ENCODE peak calls at places on chromosomes 1 and 21, in ten cellular contexts. F is breast epithelium, W is upper lobe of right lung, P is cardiac muscle cell, D is suprapubic skin, H is esophagus squamous epithelium, S is osteoblast, R is endodermal cell, L is caudate nucleus, U is A673. C is an unnamed sample.

GRCh38 chr1:3002349-3003038 is 18.8 kb upstream of the ACTRT2 start:
- DNase-seq in F (peak), W (no peak), P (no peak), D (peak), H (no peak), S (peak), R (no peak), L (no peak), U (no peak), C (no peak)

GRCh38 chr1:169527461-169528213 is 41.9 kb upstream of the SLC19A2 start:
- DNase-seq in F (no peak), W (no peak), P (no peak), D (no peak), H (no peak), S (no peak), R (peak), L (no peak), U (no peak), C (no peak)

GRCh38 chr1:109794319-109795132 is 30.8 kb upstream of the EPS8L3 start:
- DNase-seq in F (peak), W (no peak), P (no peak), D (peak), H (no peak), S (peak), R (peak), L (no peak), U (no peak), C (no peak)

GRCh38 chr1:162536511-162536910 is 25.0 kb upstream of the UAP1 start:
- DNase-seq in F (no peak), W (no peak), P (no peak), D (no peak), H (no peak), S (peak), R (no peak), L (no peak), U (no peak), C (no peak)

GRCh38 chr1:211335507-211336157 is 9.0 kb downstream of the TRAF5 start:
- DNase-seq in F (no peak), W (no peak), P (no peak), D (no peak), H (no peak), S (no peak), R (no peak), L (no peak), U (no peak), C (no peak)

GRCh38 chr21:42699196-42699595 is 45.8 kb downstream of the PDE9A start:
- DNase-seq in F (no peak), W (peak), P (no peak), D (no peak), H (no peak), S (no peak), R (no peak), L (no peak), U (no peak), C (no peak)

GRCh38 chr1:27144920-27145661 is 9.8 kb downstream of the SLC9A1 start:
- DNase-seq in F (no peak), W (no peak), P (no peak), D (no peak), H (no peak), S (peak), R (peak), L (no peak), U (no peak), C (no peak)

GRCh38 chr1:25774921-25775774 is 24.8 kb upstream of the SELENON start:
- DNase-seq in F (no peak), W (no peak), P (peak), D (no peak), H (no peak), S (peak), R (no peak), L (no peak), U (no peak), C (no peak)

GRCh38 chr1:240094043-240094722 is 2.5 kb downstream of the FMN2 start:
- DNase-seq in F (no peak), W (no peak), P (peak), D (no peak), H (no peak), S (peak), R (no peak), L (no peak), U (no peak), C (no peak)

GRCh38 chr21:45994086-45994661 is 12.6 kb downstream of the COL6A1 start:
- DNase-seq in F (peak), W (peak), P (no peak), D (peak), H (no peak), S (peak), R (no peak), L (no peak), U (no peak), C (no peak)

GRCh38 chr21:29208666-29209059 is 78.2 kb downstream of the MAP3K7CL start:
- DNase-seq in F (no peak), W (no peak), P (no peak), D (no peak), H (no peak), S (peak), R (no peak), L (no peak), U (peak), C (no peak)

GRCh38 chr1:100458925-100459814 is 78.8 kb upstream of the GPR88 start:
- DNase-seq in F (peak), W (peak), P (peak), D (peak), H (peak), S (peak), R (peak), L (no peak), U (peak), C (peak)

GRCh38 chr1:61131716-61132115 is 49.4 kb downstream of the NFIA start:
- DNase-seq in F (no peak), W (no peak), P (no peak), D (no peak), H (no peak), S (no peak), R (no peak), L (no peak), U (peak), C (no peak)

GRCh38 chr21:31686272-31686913 is 26.9 kb downstream of the SOD1 start:
- DNase-seq in F (no peak), W (no peak), P (no peak), D (no peak), H (no peak), S (no peak), R (no peak), L (no peak), U (peak), C (no peak)

GRCh38 chr1:23726669-23727068 is 16.6 kb upstream of the ELOA start:
- DNase-seq in F (no peak), W (no peak), P (no peak), D (no peak), H (no peak), S (no peak), R (no peak), L (no peak), U (no peak), C (no peak)

GRCh38 chr1:239987103-239987745 is 104.5 kb upstream of the FMN2 start:
- DNase-seq in F (no peak), W (no peak), P (peak), D (no peak), H (no peak), S (no peak), R (peak), L (no peak), U (peak), C (no peak)

GRCh38 chr1:49048188-49048587 is 271.5 kb upstream of the BEND5 start:
- DNase-seq in F (no peak), W (no peak), P (no peak), D (no peak), H (no peak), S (no peak), R (no peak), L (no peak), U (peak), C (no peak)

GRCh38 chr1:6006882-6007281 is 14.7 kb upstream of the NPHP4 start:
- DNase-seq in F (no peak), W (peak), P (peak), D (peak), H (no peak), S (peak), R (no peak), L (no peak), U (no peak), C (no peak)

GRCh38 chr1:21289700-21290545 is at the start of gene ECE1:
- DNase-seq in F (no peak), W (peak), P (peak), D (no peak), H (no peak), S (peak), R (peak), L (no peak), U (peak), C (no peak)

GRCh38 chr1:92483442-92484170 is 3.1 kb downstream of the GFI1 start:
- DNase-seq in F (no peak), W (peak), P (peak), D (no peak), H (no peak), S (peak), R (peak), L (no peak), U (peak), C (no peak)

GRCh38 chr1:75134939-75135828 is 996 bp downstream of the LHX8 start:
- DNase-seq in F (no peak), W (no peak), P (peak), D (no peak), H (no peak), S (peak), R (peak), L (no peak), U (peak), C (no peak)

GRCh38 chr1:23727362-23727811 is 15.9 kb upstream of the ELOA start:
- DNase-seq in F (no peak), W (peak), P (no peak), D (peak), H (no peak), S (peak), R (no peak), L (no peak), U (no peak), C (no peak)

GRCh38 chr1:241423541-241424479 is 66.8 kb upstream of the RGS7 start:
- DNase-seq in F (no peak), W (peak), P (peak), D (no peak), H (no peak), S (peak), R (peak), L (no peak), U (peak), C (peak)

GRCh38 chr1:40652979-40653378 is 12.5 kb downstream of the RIMS3 start:
- DNase-seq in F (no peak), W (no peak), P (no peak), D (no peak), H (no peak), S (peak), R (no peak), L (no peak), U (no peak), C (no peak)

GRCh38 chr1:54788462-54788861 is 12.7 kb downstream of the TTC22 start:
- DNase-seq in F (no peak), W (no peak), P (no peak), D (no peak), H (no peak), S (peak), R (no peak), L (no peak), U (no peak), C (no peak)

GRCh38 chr1:5651964-5652751 is 340.1 kb downstream of the NPHP4 start:
- DNase-seq in F (peak), W (no peak), P (no peak), D (no peak), H (no peak), S (no peak), R (peak), L (no peak), U (no peak), C (no peak)

GRCh38 chr1:196400478-196401453 is 207.5 kb downstream of the KCNT2 start:
- DNase-seq in F (peak), W (no peak), P (no peak), D (peak), H (no peak), S (peak), R (no peak), L (no peak), U (no peak), C (no peak)

GRCh38 chr1:221212926-221213325 is 333.7 kb downstream of the HLX start:
- DNase-seq in F (no peak), W (no peak), P (no peak), D (no peak), H (no peak), S (no peak), R (no peak), L (no peak), U (no peak), C (no peak)

GRCh38 chr1:171984850-171985485 is 143.7 kb downstream of the DNM3 start:
- DNase-seq in F (no peak), W (no peak), P (peak), D (no peak), H (no peak), S (no peak), R (no peak), L (no peak), U (peak), C (no peak)

GRCh38 chr1:215192306-215192705 is 109.8 kb downstream of the KCNK2 start:
- DNase-seq in F (no peak), W (no peak), P (no peak), D (no peak), H (no peak), S (peak), R (no peak), L (no peak), U (peak), C (no peak)

DNA sequence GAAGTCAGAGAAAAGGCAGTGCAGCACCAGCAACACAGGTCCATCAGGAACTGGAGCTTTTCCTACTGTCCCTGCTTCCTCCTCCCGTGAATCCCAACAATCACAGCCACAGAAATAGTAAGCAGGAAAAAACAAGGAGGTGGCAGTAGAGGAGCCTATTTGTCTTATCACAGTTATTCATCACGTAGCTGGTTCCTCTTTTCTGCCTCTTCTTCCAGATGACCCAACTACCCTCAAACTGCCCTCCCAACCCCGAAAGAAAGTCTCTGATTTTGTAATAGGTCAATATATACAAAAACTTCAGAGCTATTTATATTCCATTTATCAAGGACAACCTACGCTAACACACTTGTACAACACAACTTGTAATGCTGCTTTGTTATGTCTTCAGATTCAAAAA is 21.4 kb downstream of the GNB1 start:
- DNase-seq in F (no peak), W (peak), P (no peak), D (no peak), H (no peak), S (no peak), R (no peak), L (no peak), U (no peak), C (no peak)
- H3K27ac ChIP-seq in F (peak), W (no peak), P (no peak), D (no peak), H (no peak), S (no peak), R (no peak), L (no peak), U (no peak), C (no peak)

DNA sequence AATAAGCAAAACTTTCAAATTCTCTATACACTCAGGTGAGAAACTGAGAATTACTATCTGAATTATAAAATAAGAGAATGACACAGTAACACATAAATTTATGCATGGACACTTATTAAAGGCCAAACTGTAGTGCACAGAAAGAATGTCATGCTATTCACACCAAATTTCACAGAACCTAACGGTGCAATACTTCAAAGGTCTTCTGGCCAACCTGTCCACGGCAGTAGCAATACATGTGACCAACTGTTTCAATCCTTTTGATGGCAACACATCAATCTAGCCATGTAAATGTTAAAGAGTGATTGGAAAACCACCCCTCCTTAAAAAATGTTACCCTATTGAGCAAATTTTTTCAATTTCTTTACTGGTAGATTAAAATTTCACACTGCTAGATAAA is 10.4 kb downstream of the GATAD2B start:
- DNase-seq in F (no peak), W (no peak), P (no peak), D (no peak), H (no peak), S (no peak), R (no peak), L (no peak), U (no peak), C (no peak)
- H3K27ac ChIP-seq in F (no peak), W (no peak), P (no peak), D (no peak), H (no peak), S (no peak), R (no peak), L (no peak), U (no peak), C (no peak)

GRCh38 chr1:12549106-12549459 is 68.9 kb downstream of the DHRS3 start:
- DNase-seq in F (peak), W (peak), P (no peak), D (peak), H (no peak), S (peak), R (no peak), L (no peak), U (no peak), C (no peak)
- H3K27ac ChIP-seq in F (peak), W (peak), P (no peak), D (peak), H (peak), S (peak), R (no peak), L (no peak), U (no peak), C (no peak)

GRCh38 chr1:77975907-77976306 is 3.0 kb downstream of the FUBP1 start:
- DNase-seq in F (no peak), W (no peak), P (no peak), D (no peak), H (no peak), S (peak), R (no peak), L (no peak), U (no peak), C (no peak)
- H3K27ac ChIP-seq in F (no peak), W (no peak), P (peak), D (no peak), H (no peak), S (peak), R (no peak), L (no peak), U (no peak), C (no peak)

C was measured in substantia nigra.